ENCODE peak calls at places on chromosomes 13 and 19, in five cellular contexts. A is smooth muscle cell of the brain vasculature, N is H54, U is anterior cingulate cortex, B is NCI-H187 treated with DMSO at 0.1 percent for 48 hours. S is an unnamed sample.

GRCh38 chr13:27920677-27921420 is 1.0 kb downstream of the PDX1 start:
- DNase-seq in B (no peak), N (no peak), A (no peak), U (no peak), S (no peak)

GRCh38 chr13:102548811-102549210 is 48.0 kb upstream of the TPP2 start:
- DNase-seq in N (no peak), A (no peak), B (no peak), U (no peak), S (no peak)

GRCh38 chr13:81927347-81927746 is 1586.4 kb upstream of the SPRY2 start:
- DNase-seq in B (no peak), A (no peak), N (no peak), U (no peak), S (no peak)

GRCh38 chr13:63433546-63434150 is 2018.0 kb upstream of the PCDH20 start:
- DNase-seq in U (no peak), B (no peak), A (no peak), N (no peak), S (no peak)

GRCh38 chr13:85313761-85314503 is 485.3 kb downstream of the SLITRK6 start:
- DNase-seq in N (peak), U (no peak), A (no peak), B (no peak), S (no peak)

GRCh38 chr19:41426952-41427646 is at the start of gene B3GNT8:
- DNase-seq in A (peak), B (peak), N (no peak), U (no peak), S (peak)

GRCh38 chr19:1725100-1726064 is 27.9 kb upstream of the ONECUT3 start:
- DNase-seq in U (peak), N (peak), B (no peak), A (no peak), S (peak)

GRCh38 chr13:94345374-94346195 is 133.9 kb downstream of the DCT start:
- DNase-seq in N (no peak), A (no peak), U (no peak), B (peak), S (no peak)

GRCh38 chr13:51804295-51805172 is 571 bp upstream of the DHRS12 start:
- DNase-seq in U (no peak), A (no peak), B (no peak), N (no peak), S (no peak)

GRCh38 chr13:110989331-110989730 is 74.5 kb upstream of the ANKRD10 start:
- DNase-seq in A (peak), B (no peak), U (no peak), N (no peak), S (no peak)

GRCh38 chr13:58855283-58855682 is 1223.7 kb downstream of the PCDH17 start:
- DNase-seq in A (no peak), B (no peak), N (no peak), U (no peak), S (no peak)

S was measured in progenitor cell of endocrine pancreas.